ENCODE peak calls at places on chromosome 14, in four cellular contexts. One of them, this sample, is unnamed.

GRCh38 chr14:90184571-90185266 is 71.6 kb upstream of the PSMC1 start:
- DNase-seq in H7: peak; percentile 27
- DNase-seq in left kidney: no peak
- DNase-seq in stimulated activated CD4-positive, alpha-beta T cell treated with anti-CD3 and anti-CD28 coated beads, Interleukin-15, amount 100 ng/mL, for 48 hours: no peak
- DNase-seq in this sample: peak; percentile 9

GRCh38 chr14:65723348-65723747 is 310.8 kb downstream of the FUT8 start:
- DNase-seq in H7: no peak
- DNase-seq in left kidney: no peak
- DNase-seq in stimulated activated CD4-positive, alpha-beta T cell treated with anti-CD3 and anti-CD28 coated beads, Interleukin-15, amount 100 ng/mL, for 48 hours: no peak
- DNase-seq in this sample: no peak

GRCh38 chr14:98466807-98467206 is 805.2 kb downstream of the BCL11B start:
- DNase-seq in H7: no peak
- DNase-seq in left kidney: no peak
- DNase-seq in stimulated activated CD4-positive, alpha-beta T cell treated with anti-CD3 and anti-CD28 coated beads, Interleukin-15, amount 100 ng/mL, for 48 hours: no peak
- DNase-seq in this sample: no peak

GRCh38 chr14:106790189-106791036 is 1264.0 kb downstream of the TMEM121 start:
- DNase-seq in H7: peak; percentile 16
- DNase-seq in left kidney: no peak
- DNase-seq in stimulated activated CD4-positive, alpha-beta T cell treated with anti-CD3 and anti-CD28 coated beads, Interleukin-15, amount 100 ng/mL, for 48 hours: peak; percentile 82
- DNase-seq in this sample: peak; percentile 1

GRCh38 chr14:75399819-75400678 is 27.8 kb upstream of the JDP2 start:
- DNase-seq in H7: no peak
- DNase-seq in left kidney: no peak
- DNase-seq in stimulated activated CD4-positive, alpha-beta T cell treated with anti-CD3 and anti-CD28 coated beads, Interleukin-15, amount 100 ng/mL, for 48 hours: no peak
- DNase-seq in this sample: peak; percentile 34

GRCh38 chr14:20714593-20715250 is 26.2 kb downstream of the ANG start:
- DNase-seq in H7: no peak
- DNase-seq in left kidney: no peak
- DNase-seq in stimulated activated CD4-positive, alpha-beta T cell treated with anti-CD3 and anti-CD28 coated beads, Interleukin-15, amount 100 ng/mL, for 48 hours: no peak
- DNase-seq in this sample: no peak

GRCh38 chr14:69268223-69268622 is 8.3 kb downstream of the GALNT16 start:
- DNase-seq in H7: no peak
- DNase-seq in left kidney: no peak
- DNase-seq in stimulated activated CD4-positive, alpha-beta T cell treated with anti-CD3 and anti-CD28 coated beads, Interleukin-15, amount 100 ng/mL, for 48 hours: no peak
- DNase-seq in this sample: no peak

GRCh38 chr14:55915464-55915863 is 202.7 kb upstream of the PELI2 start:
- DNase-seq in H7: no peak
- DNase-seq in left kidney: no peak
- DNase-seq in stimulated activated CD4-positive, alpha-beta T cell treated with anti-CD3 and anti-CD28 coated beads, Interleukin-15, amount 100 ng/mL, for 48 hours: no peak
- DNase-seq in this sample: no peak

GRCh38 chr14:62206456-62206855 is 444.2 kb downstream of the SNAPC1 start:
- DNase-seq in H7: no peak
- DNase-seq in left kidney: no peak
- DNase-seq in stimulated activated CD4-positive, alpha-beta T cell treated with anti-CD3 and anti-CD28 coated beads, Interleukin-15, amount 100 ng/mL, for 48 hours: no peak
- DNase-seq in this sample: no peak

GRCh38 chr14:89422181-89422951 is 5.3 kb upstream of the FOXN3 start:
- DNase-seq in H7: no peak
- DNase-seq in left kidney: no peak
- DNase-seq in stimulated activated CD4-positive, alpha-beta T cell treated with anti-CD3 and anti-CD28 coated beads, Interleukin-15, amount 100 ng/mL, for 48 hours: no peak
- DNase-seq in this sample: no peak

GRCh38 chr14:39673141-39674133 is 241.2 kb upstream of the FBXO33 start:
- DNase-seq in H7: peak; percentile 6
- DNase-seq in left kidney: no peak
- DNase-seq in stimulated activated CD4-positive, alpha-beta T cell treated with anti-CD3 and anti-CD28 coated beads, Interleukin-15, amount 100 ng/mL, for 48 hours: no peak
- DNase-seq in this sample: peak; percentile 49

GRCh38 chr14:60327447-60328331 is 78.7 kb downstream of the PPM1A start:
- DNase-seq in H7: peak; percentile 77
- DNase-seq in left kidney: peak; percentile 80
- DNase-seq in stimulated activated CD4-positive, alpha-beta T cell treated with anti-CD3 and anti-CD28 coated beads, Interleukin-15, amount 100 ng/mL, for 48 hours: peak; percentile 37
- DNase-seq in this sample: peak; percentile 35

GRCh38 chr14:67541448-67542387 is 8.6 kb downstream of the PLEKHH1 start:
- DNase-seq in H7: peak; percentile 67
- DNase-seq in left kidney: peak; percentile 38
- DNase-seq in stimulated activated CD4-positive, alpha-beta T cell treated with anti-CD3 and anti-CD28 coated beads, Interleukin-15, amount 100 ng/mL, for 48 hours: peak; percentile 14
- DNase-seq in this sample: peak; percentile 83

GRCh38 chr14:72128629-72129028 is 196.4 kb downstream of the RGS6 start:
- DNase-seq in H7: no peak
- DNase-seq in left kidney: no peak
- DNase-seq in stimulated activated CD4-positive, alpha-beta T cell treated with anti-CD3 and anti-CD28 coated beads, Interleukin-15, amount 100 ng/mL, for 48 hours: no peak
- DNase-seq in this sample: no peak

GRCh38 chr14:34364201-34364600 is 97.8 kb downstream of the SPTSSA start:
- DNase-seq in H7: no peak
- DNase-seq in left kidney: no peak
- DNase-seq in stimulated activated CD4-positive, alpha-beta T cell treated with anti-CD3 and anti-CD28 coated beads, Interleukin-15, amount 100 ng/mL, for 48 hours: no peak
- DNase-seq in this sample: no peak

GRCh38 chr14:77041837-77042557 is 13.5 kb upstream of the IRF2BPL start:
- DNase-seq in H7: no peak
- DNase-seq in left kidney: no peak
- DNase-seq in stimulated activated CD4-positive, alpha-beta T cell treated with anti-CD3 and anti-CD28 coated beads, Interleukin-15, amount 100 ng/mL, for 48 hours: no peak
- DNase-seq in this sample: no peak

GRCh38 chr14:91493169-91493568 is 16.9 kb downstream of the PPP4R3A start:
- DNase-seq in H7: no peak
- DNase-seq in left kidney: no peak
- DNase-seq in stimulated activated CD4-positive, alpha-beta T cell treated with anti-CD3 and anti-CD28 coated beads, Interleukin-15, amount 100 ng/mL, for 48 hours: no peak
- DNase-seq in this sample: peak; percentile 18

GRCh38 chr14:95892142-95892541 is 15.5 kb downstream of the TUNAR start:
- DNase-seq in H7: no peak
- DNase-seq in left kidney: no peak
- DNase-seq in stimulated activated CD4-positive, alpha-beta T cell treated with anti-CD3 and anti-CD28 coated beads, Interleukin-15, amount 100 ng/mL, for 48 hours: no peak
- DNase-seq in this sample: no peak

GRCh38 chr14:86057018-86057667 is 527.2 kb downstream of the FLRT2 start:
- DNase-seq in H7: no peak
- DNase-seq in left kidney: peak; percentile 54
- DNase-seq in stimulated activated CD4-positive, alpha-beta T cell treated with anti-CD3 and anti-CD28 coated beads, Interleukin-15, amount 100 ng/mL, for 48 hours: peak; percentile 8
- DNase-seq in this sample: peak; percentile 44

GRCh38 chr14:64636208-64636979 is 67.8 kb upstream of the PLEKHG3 start:
- DNase-seq in H7: peak; percentile 86
- DNase-seq in left kidney: peak; percentile 83
- DNase-seq in stimulated activated CD4-positive, alpha-beta T cell treated with anti-CD3 and anti-CD28 coated beads, Interleukin-15, amount 100 ng/mL, for 48 hours: peak; percentile 58
- DNase-seq in this sample: peak; percentile 82

GRCh38 chr14:94355191-94355794 is 32.2 kb upstream of the SERPINA6 start:
- DNase-seq in H7: peak; percentile 67
- DNase-seq in left kidney: peak; percentile 64
- DNase-seq in stimulated activated CD4-positive, alpha-beta T cell treated with anti-CD3 and anti-CD28 coated beads, Interleukin-15, amount 100 ng/mL, for 48 hours: no peak
- DNase-seq in this sample: peak; percentile 77

GRCh38 chr14:50342211-50343080 is 30.3 kb downstream of the DMAC2L start:
- DNase-seq in H7: peak; percentile 52
- DNase-seq in left kidney: peak; percentile 86
- DNase-seq in stimulated activated CD4-positive, alpha-beta T cell treated with anti-CD3 and anti-CD28 coated beads, Interleukin-15, amount 100 ng/mL, for 48 hours: peak; percentile 36
- DNase-seq in this sample: peak; percentile 81

GRCh38 chr14:52025952-52026510 is 36.7 kb downstream of the RTRAF start:
- DNase-seq in H7: no peak
- DNase-seq in left kidney: no peak
- DNase-seq in stimulated activated CD4-positive, alpha-beta T cell treated with anti-CD3 and anti-CD28 coated beads, Interleukin-15, amount 100 ng/mL, for 48 hours: no peak
- DNase-seq in this sample: no peak